ENCODE peak calls at places on chromosomes 7 and 10, in ten cellular contexts. E is adrenal gland, T is coronary artery, I is hepatocyte, U is AG04449, R is IMR-90, M is H1, W is brain microvascular endothelial cell, L is tibial nerve, K is glutamatergic neuron. S is an unnamed sample.

GRCh38 chr10:56370217-56371113 is 9.4 kb upstream of the ZWINT start:
- DNase-seq in E (no peak), T (no peak), I (peak; percentile 5), U (no peak), R (no peak), M (no peak), W (no peak), L (no peak), K (no peak), S (no peak)

GRCh38 chr10:31343009-31343408 is 24.0 kb downstream of the ZEB1 start:
- DNase-seq in E (no peak), T (no peak), I (no peak), U (no peak), R (no peak), M (no peak), W (no peak), L (no peak), K (no peak), S (no peak)

GRCh38 chr10:82643601-82644000 is 768.6 kb downstream of the NRG3 start:
- DNase-seq in E (peak; percentile 9), T (no peak), I (peak; percentile 8), U (no peak), R (no peak), M (no peak), W (no peak), L (no peak), K (no peak), S (no peak)

GRCh38 chr7:134703781-134704180 is 57.1 kb downstream of the BPGM start:
- DNase-seq in E (peak; percentile 30), T (no peak), I (no peak), U (no peak), R (peak; percentile 58), M (no peak), W (peak; percentile 86), L (no peak), K (no peak), S (no peak)

GRCh38 chr10:61939575-61940301 is 38.2 kb downstream of the ARID5B start:
- DNase-seq in E (no peak), T (no peak), I (no peak), U (peak; percentile 78), R (peak; percentile 90), M (no peak), W (peak; percentile 46), L (no peak), K (no peak), S (no peak)

GRCh38 chr7:136868496-136869005 is at the start of gene CHRM2:
- DNase-seq in E (no peak), T (no peak), I (no peak), U (no peak), R (peak; percentile 90), M (no peak), W (no peak), L (no peak), K (peak; percentile 22), S (peak; percentile 50)

GRCh38 chr7:107877731-107878382 is 13.1 kb upstream of the DLD start:
- DNase-seq in E (no peak), T (no peak), I (no peak), U (no peak), R (no peak), M (no peak), W (no peak), L (no peak), K (no peak), S (no peak)

GRCh38 chr10:102918817-102919236 is 733 bp downstream of the CNNM2 start:
- DNase-seq in E (no peak), T (no peak), I (peak; percentile 34), U (no peak), R (no peak), M (no peak), W (no peak), L (no peak), K (no peak), S (no peak)

GRCh38 chr7:151078233-151079040 is 2.2 kb downstream of the FASTK start:
- DNase-seq in E (peak; percentile 38), T (no peak), I (peak; percentile 73), U (no peak), R (no peak), M (no peak), W (no peak), L (no peak), K (no peak), S (no peak)
- TF ChIP-seq CTCF in E (no peak), T (no peak), I (no peak), U (no peak), R (no peak), M (no peak), W (no peak), L (no peak), K (no peak), S (no peak)

DNA sequence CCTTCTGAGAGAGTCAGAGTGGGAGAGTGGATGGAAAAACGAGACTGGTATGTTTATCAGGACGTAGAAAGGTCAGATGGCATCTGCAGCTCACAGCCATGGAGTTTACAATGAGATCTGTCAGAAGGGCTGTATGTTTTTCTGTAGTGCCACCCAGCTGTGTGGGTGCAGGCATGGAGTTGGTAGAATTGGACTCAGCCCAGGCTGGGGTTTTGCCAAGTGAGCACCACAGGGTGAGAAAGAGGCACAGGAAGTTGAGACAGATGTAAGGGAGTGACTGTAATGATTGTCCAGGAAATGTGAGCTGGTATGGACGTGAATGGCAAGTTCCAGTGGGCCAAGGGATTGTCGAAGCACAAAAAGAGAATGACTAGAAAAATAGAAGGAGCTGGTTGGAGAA is 9.1 kb upstream of the ZYX start:
- DNase-seq in E (peak; percentile 43), T (no peak), I (no peak), U (no peak), R (no peak), M (no peak), W (no peak), L (peak; percentile 49), K (no peak), S (no peak)
- TF ChIP-seq CTCF in E (no peak), T (no peak), I (no peak), U (no peak), R (no peak), M (no peak), W (peak; percentile 8), L (peak; percentile 3), K (no peak), S (no peak)

GRCh38 chr10:59906417-59907202 is at the start of gene CCDC6:
- DNase-seq in E (peak; percentile 95), T (peak; percentile 95), I (peak; percentile 97), U (peak; percentile 49), R (peak; percentile 90), M (peak; percentile 51), W (peak; percentile 89), L (peak; percentile 78), K (peak; percentile 96), S (peak; percentile 98)

GRCh38 chr10:59908808-59909143 is 2.4 kb upstream of the CCDC6 start:
- DNase-seq in E (no peak), T (no peak), I (no peak), U (no peak), R (no peak), M (no peak), W (no peak), L (no peak), K (no peak), S (no peak)

GRCh38 chr10:59905735-59906416 is 480 bp downstream of the CCDC6 start:
- DNase-seq in E (no peak), T (no peak), I (peak; percentile 24), U (no peak), R (no peak), M (no peak), W (no peak), L (no peak), K (peak; percentile 33), S (no peak)

GRCh38 chr10:59907918-59908807 is 1.8 kb upstream of the CCDC6 start:
- DNase-seq in E (peak; percentile 80), T (peak; percentile 81), I (peak; percentile 84), U (peak; percentile 73), R (peak; percentile 85), M (peak; percentile 80), W (peak; percentile 79), L (peak; percentile 33), K (no peak), S (no peak)

GRCh38 chr10:59907537-59907917 is 1.2 kb upstream of the CCDC6 start:
- DNase-seq in E (no peak), T (no peak), I (no peak), U (no peak), R (no peak), M (no peak), W (no peak), L (no peak), K (no peak), S (no peak)
- TF ChIP-seq CTCF in E (no peak), T (no peak), I (no peak), U (no peak), R (no peak), M (no peak), W (no peak), L (no peak), K (no peak), S (no peak)

GRCh38 chr10:25063644-25064043 is 47.2 kb downstream of the THNSL1 start:
- DNase-seq in E (no peak), T (no peak), I (no peak), U (no peak), R (no peak), M (no peak), W (no peak), L (no peak), K (no peak), S (no peak)
- TF ChIP-seq CTCF in E (no peak), T (no peak), I (no peak), U (no peak), R (no peak), M (no peak), W (no peak), L (no peak), K (no peak), S (no peak)